ENCODE peak calls at places on chromosome 10, in four cellular contexts. One of them, this sample, is unnamed.
A peak's percentile ranks its signal among the peaks of the same experiment; 100 is the strongest.

GRCh38 chr10:43202657-43203490 is 64.0 kb downstream of the RASGEF1A start:
- DNase-seq in GM12878: no peak
- DNase-seq in HCT116: no peak
- DNase-seq in SK-N-SH: peak; percentile 29
- DNase-seq in this sample: no peak

GRCh38 chr10:61847087-61847486 is 54.4 kb upstream of the ARID5B start:
- DNase-seq in GM12878: no peak
- DNase-seq in HCT116: no peak
- DNase-seq in SK-N-SH: no peak
- DNase-seq in this sample: no peak

GRCh38 chr10:3071405-3072198 is 4.3 kb downstream of the PFKP start:
- DNase-seq in GM12878: no peak
- DNase-seq in HCT116: peak; percentile 91
- DNase-seq in SK-N-SH: no peak
- DNase-seq in this sample: no peak

GRCh38 chr10:12823361-12823760 is 178.2 kb downstream of the CCDC3 start:
- DNase-seq in GM12878: no peak
- DNase-seq in HCT116: no peak
- DNase-seq in SK-N-SH: no peak
- DNase-seq in this sample: no peak

GRCh38 chr10:68598978-68599753 is 39.0 kb downstream of the TET1 start:
- DNase-seq in GM12878: no peak
- DNase-seq in HCT116: no peak
- DNase-seq in SK-N-SH: peak; percentile 58
- DNase-seq in this sample: peak; percentile 51

GRCh38 chr10:72605137-72605536 is 20.7 kb downstream of the MICU1 start:
- DNase-seq in GM12878: no peak
- DNase-seq in HCT116: no peak
- DNase-seq in SK-N-SH: no peak
- DNase-seq in this sample: no peak

GRCh38 chr10:65377687-65378086 is 1548.1 kb upstream of the LRRTM3 start:
- DNase-seq in GM12878: no peak
- DNase-seq in HCT116: no peak
- DNase-seq in SK-N-SH: no peak
- DNase-seq in this sample: peak; percentile 67

GRCh38 chr10:125001313-125002043 is 59.6 kb downstream of the ZRANB1 start:
- DNase-seq in GM12878: no peak
- DNase-seq in HCT116: no peak
- DNase-seq in SK-N-SH: peak; percentile 52
- DNase-seq in this sample: no peak

GRCh38 chr10:92822964-92823363 is 25.4 kb upstream of the EXOC6 start:
- DNase-seq in GM12878: no peak
- DNase-seq in HCT116: peak; percentile 41
- DNase-seq in SK-N-SH: no peak
- DNase-seq in this sample: peak; percentile 38

GRCh38 chr10:97422921-97423420 is 3.0 kb upstream of the PGAM1 start:
- DNase-seq in GM12878: no peak
- DNase-seq in HCT116: no peak
- DNase-seq in SK-N-SH: no peak
- DNase-seq in this sample: no peak

GRCh38 chr10:69508738-69509340 is 57.6 kb downstream of the TSPAN15 start:
- DNase-seq in GM12878: no peak
- DNase-seq in HCT116: no peak
- DNase-seq in SK-N-SH: peak; percentile 7
- DNase-seq in this sample: no peak

GRCh38 chr10:63588436-63589180 is 67.4 kb downstream of the REEP3 start:
- DNase-seq in GM12878: no peak
- DNase-seq in HCT116: no peak
- DNase-seq in SK-N-SH: no peak
- DNase-seq in this sample: no peak

GRCh38 chr10:49568235-49568634 is 29.3 kb upstream of the ERCC6 start:
- DNase-seq in GM12878: peak; percentile 9
- DNase-seq in HCT116: no peak
- DNase-seq in SK-N-SH: no peak
- DNase-seq in this sample: no peak

GRCh38 chr10:37667736-37668135 is 189.7 kb downstream of the ZNF248 start:
- DNase-seq in GM12878: no peak
- DNase-seq in HCT116: no peak
- DNase-seq in SK-N-SH: no peak
- DNase-seq in this sample: no peak

GRCh38 chr10:23171232-23171876 is 20.8 kb upstream of the PTF1A start:
- DNase-seq in GM12878: no peak
- DNase-seq in HCT116: no peak
- DNase-seq in SK-N-SH: no peak
- DNase-seq in this sample: peak; percentile 62

GRCh38 chr10:89522463-89522862 is 12.9 kb downstream of the SLC16A12 start:
- DNase-seq in GM12878: no peak
- DNase-seq in HCT116: no peak
- DNase-seq in SK-N-SH: no peak
- DNase-seq in this sample: no peak

GRCh38 chr10:93542358-93542791 is 24.1 kb upstream of the FFAR4 start:
- DNase-seq in GM12878: no peak
- DNase-seq in HCT116: no peak
- DNase-seq in SK-N-SH: peak; percentile 68
- DNase-seq in this sample: no peak

GRCh38 chr10:80924063-80924952 is 386.6 kb downstream of the SH2D4B start:
- DNase-seq in GM12878: no peak
- DNase-seq in HCT116: peak; percentile 21
- DNase-seq in SK-N-SH: peak; percentile 15
- DNase-seq in this sample: peak; percentile 78

GRCh38 chr10:114478281-114478680 is 74.0 kb upstream of the AFAP1L2 start:
- DNase-seq in GM12878: no peak
- DNase-seq in HCT116: no peak
- DNase-seq in SK-N-SH: no peak
- DNase-seq in this sample: no peak

GRCh38 chr10:114479307-114479706 is 75.0 kb upstream of the AFAP1L2 start:
- DNase-seq in GM12878: no peak
- DNase-seq in HCT116: no peak
- DNase-seq in SK-N-SH: peak; percentile 27
- DNase-seq in this sample: no peak

GRCh38 chr10:114481055-114481454 is 76.8 kb upstream of the AFAP1L2 start:
- DNase-seq in GM12878: no peak
- DNase-seq in HCT116: no peak
- DNase-seq in SK-N-SH: no peak
- DNase-seq in this sample: no peak

GRCh38 chr10:114477285-114477684 is 73.0 kb upstream of the AFAP1L2 start:
- DNase-seq in GM12878: no peak
- DNase-seq in HCT116: no peak
- DNase-seq in SK-N-SH: no peak
- DNase-seq in this sample: no peak

DNA sequence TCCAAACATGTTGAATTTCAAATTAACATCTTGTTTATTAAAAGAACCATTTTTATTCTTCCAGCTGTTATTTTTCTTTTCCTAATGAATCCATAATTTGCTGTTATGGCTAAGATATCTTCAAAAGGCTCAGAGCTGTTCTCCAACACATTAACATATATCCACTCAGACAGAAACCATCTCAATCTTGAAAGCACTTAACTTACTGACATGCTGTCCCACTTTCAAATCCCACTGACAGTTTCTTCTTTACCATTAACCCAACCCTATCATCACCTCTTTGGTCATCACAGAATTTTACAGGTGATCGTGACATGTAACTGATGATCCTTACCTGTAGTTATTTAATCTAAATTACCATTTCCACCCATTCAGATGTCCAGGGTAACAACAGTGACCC is 75.5 kb upstream of the AFAP1L2 start:
- DNase-seq in GM12878: no peak
- DNase-seq in HCT116: no peak
- DNase-seq in SK-N-SH: no peak
- DNase-seq in this sample: no peak
- TF ChIP-seq JUND in GM12878: no peak
- TF ChIP-seq JUND in HCT116: no peak
- TF ChIP-seq JUND in SK-N-SH: no peak
- TF ChIP-seq JUND in this sample: no peak

GRCh38 chr10:8130973-8131911 is 76.8 kb downstream of the GATA3 start:
- DNase-seq in GM12878: peak; percentile 54
- DNase-seq in HCT116: peak; percentile 37
- DNase-seq in SK-N-SH: no peak
- DNase-seq in this sample: no peak
- TF ChIP-seq JUND in GM12878: no peak
- TF ChIP-seq JUND in HCT116: peak; percentile 44
- TF ChIP-seq JUND in SK-N-SH: peak; percentile 87
- TF ChIP-seq JUND in this sample: no peak

DNA sequence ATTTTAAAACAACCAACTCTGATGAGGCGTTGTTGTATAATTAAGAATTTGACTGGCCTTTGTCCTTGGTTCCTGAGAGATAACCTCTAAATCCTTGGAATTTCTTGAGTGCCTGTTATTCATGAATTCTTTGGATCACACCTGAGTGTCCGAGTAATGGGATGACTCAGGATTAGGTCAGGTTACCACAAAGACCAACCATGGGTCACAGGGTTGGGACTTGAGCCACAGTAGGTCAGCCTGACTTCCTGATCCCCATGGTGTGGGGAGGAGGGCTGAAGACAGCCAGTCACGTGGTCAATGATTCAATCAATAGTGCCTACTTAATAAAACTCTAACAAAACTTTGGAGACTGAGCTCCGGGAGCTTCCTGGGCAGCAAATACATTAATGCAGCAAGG is 192.5 kb downstream of the GFRA1 start:
- DNase-seq in GM12878: no peak
- DNase-seq in HCT116: peak; percentile 16
- DNase-seq in SK-N-SH: no peak
- DNase-seq in this sample: no peak
- TF ChIP-seq JUND in GM12878: no peak
- TF ChIP-seq JUND in HCT116: peak; percentile 41
- TF ChIP-seq JUND in SK-N-SH: no peak
- TF ChIP-seq JUND in this sample: no peak

GRCh38 chr10:122780391-122780790 is 65.3 kb downstream of the CUZD1 start:
- DNase-seq in GM12878: no peak
- DNase-seq in HCT116: no peak
- DNase-seq in SK-N-SH: no peak
- DNase-seq in this sample: no peak
- TF ChIP-seq JUND in GM12878: no peak
- TF ChIP-seq JUND in HCT116: no peak
- TF ChIP-seq JUND in SK-N-SH: peak; percentile 50
- TF ChIP-seq JUND in this sample: no peak

GRCh38 chr10:47264797-47265281 is 35.2 kb upstream of the GDF10 start:
- DNase-seq in GM12878: no peak
- DNase-seq in HCT116: no peak
- DNase-seq in SK-N-SH: no peak
- DNase-seq in this sample: no peak
- TF ChIP-seq JUND in GM12878: no peak
- TF ChIP-seq JUND in HCT116: no peak
- TF ChIP-seq JUND in SK-N-SH: no peak
- TF ChIP-seq JUND in this sample: no peak

GRCh38 chr10:132904814-132905649 is 37.3 kb downstream of the CFAP46 start:
- DNase-seq in GM12878: no peak
- DNase-seq in HCT116: no peak
- DNase-seq in SK-N-SH: no peak
- DNase-seq in this sample: no peak

GRCh38 chr10:132906106-132906505 is 36.3 kb downstream of the CFAP46 start:
- DNase-seq in GM12878: no peak
- DNase-seq in HCT116: no peak
- DNase-seq in SK-N-SH: no peak
- DNase-seq in this sample: no peak

GRCh38 chr10:132906836-132907235 is 35.5 kb downstream of the CFAP46 start:
- DNase-seq in GM12878: no peak
- DNase-seq in HCT116: no peak
- DNase-seq in SK-N-SH: no peak
- DNase-seq in this sample: no peak

GRCh38 chr10:132905661-132906060 is 36.7 kb downstream of the CFAP46 start:
- DNase-seq in GM12878: no peak
- DNase-seq in HCT116: no peak
- DNase-seq in SK-N-SH: no peak
- DNase-seq in this sample: no peak

GRCh38 chr10:132904169-132904813 is 38.1 kb downstream of the CFAP46 start:
- DNase-seq in GM12878: no peak
- DNase-seq in HCT116: peak; percentile 29
- DNase-seq in SK-N-SH: peak; percentile 90
- DNase-seq in this sample: peak; percentile 65
- TF ChIP-seq JUND in GM12878: no peak
- TF ChIP-seq JUND in HCT116: no peak
- TF ChIP-seq JUND in SK-N-SH: no peak
- TF ChIP-seq JUND in this sample: no peak

DNA sequence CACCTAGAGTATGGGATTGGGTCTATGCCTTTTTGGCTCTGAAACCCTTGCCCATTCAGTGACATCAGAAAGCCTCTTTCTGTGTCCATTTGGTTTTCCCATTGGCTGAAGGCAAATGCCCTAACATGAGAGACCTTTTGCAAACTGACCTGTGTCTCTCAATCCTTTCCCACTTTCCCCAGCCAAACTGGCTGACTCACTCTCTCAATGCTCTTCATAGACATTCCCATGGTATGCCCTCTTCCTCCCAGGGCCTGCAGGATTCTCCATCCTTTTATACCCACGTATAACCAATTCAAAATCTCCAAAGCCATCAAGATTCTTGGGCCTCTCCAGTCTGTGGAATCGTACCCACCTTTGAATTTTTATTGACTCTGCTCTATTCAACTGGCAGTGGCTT is 563.3 kb downstream of the GATA3 start:
- DNase-seq in GM12878: no peak
- DNase-seq in HCT116: no peak
- DNase-seq in SK-N-SH: no peak
- DNase-seq in this sample: no peak
- TF ChIP-seq JUND in GM12878: no peak
- TF ChIP-seq JUND in HCT116: no peak
- TF ChIP-seq JUND in SK-N-SH: no peak
- TF ChIP-seq JUND in this sample: no peak

DNA sequence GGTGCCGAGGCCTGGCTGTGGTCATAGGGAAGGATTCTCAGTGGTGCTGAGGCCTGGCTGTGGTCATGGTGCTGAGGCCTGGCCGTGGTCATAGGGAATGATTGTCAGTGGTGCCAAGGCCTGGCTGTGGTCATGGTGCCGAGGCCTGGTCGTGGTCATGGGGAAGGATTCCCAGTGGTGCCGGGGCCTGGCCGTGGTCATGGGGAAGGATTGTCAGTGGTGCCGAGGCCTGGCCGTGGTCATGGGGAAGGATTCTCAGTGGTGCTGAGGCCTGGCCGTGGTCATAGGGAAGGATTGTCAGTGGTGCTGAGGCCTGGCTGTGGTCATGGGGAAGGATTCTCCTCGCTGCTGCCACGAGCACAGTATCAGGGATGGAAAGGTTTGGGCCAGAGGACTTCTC is 327.3 kb downstream of the ADARB2 start:
- DNase-seq in GM12878: no peak
- DNase-seq in HCT116: no peak
- DNase-seq in SK-N-SH: no peak
- DNase-seq in this sample: no peak
- TF ChIP-seq JUND in GM12878: no peak
- TF ChIP-seq JUND in HCT116: no peak
- TF ChIP-seq JUND in SK-N-SH: no peak
- TF ChIP-seq JUND in this sample: no peak

GRCh38 chr10:22022257-22023051 is 18.9 kb upstream of the DNAJC1 start:
- DNase-seq in GM12878: no peak
- DNase-seq in HCT116: no peak
- DNase-seq in SK-N-SH: peak; percentile 28
- DNase-seq in this sample: no peak
- TF ChIP-seq JUND in GM12878: no peak
- TF ChIP-seq JUND in HCT116: no peak
- TF ChIP-seq JUND in SK-N-SH: no peak
- TF ChIP-seq JUND in this sample: no peak

This sample was measured in T47D.